ENCODE peak calls at places on chromosomes 1 and 21, in ten cellular contexts. M, X, N, Z, H, W, B, A, S and E are unnamed samples.

GRCh38 chr1:17027403-17027802 is 15.7 kb upstream of the ATP13A2 start:
- DNase-seq in M (no peak), X (no peak), N (no peak), Z (no peak), H (no peak), W (no peak), B (no peak), A (no peak), S (no peak), E (no peak)

GRCh38 chr1:103561612-103562395 is 9.6 kb upstream of the AMY2B start:
- DNase-seq in M (no peak), X (no peak), N (no peak), Z (no peak), H (no peak), W (no peak), B (no peak), A (no peak), S (no peak), E (no peak)

GRCh38 chr1:30258471-30258870 is 464.9 kb downstream of the MATN1 start:
- DNase-seq in M (peak; percentile 3), X (no peak), N (no peak), Z (no peak), H (no peak), W (no peak), B (no peak), A (no peak), S (no peak), E (no peak)

GRCh38 chr1:240312872-240313271 is 221.2 kb downstream of the FMN2 start:
- DNase-seq in M (no peak), X (no peak), N (no peak), Z (no peak), H (no peak), W (no peak), B (no peak), A (peak; percentile 90), S (no peak), E (no peak)

GRCh38 chr1:62271932-62272728 is 47.1 kb downstream of the KANK4 start:
- DNase-seq in M (no peak), X (no peak), N (no peak), Z (no peak), H (no peak), W (peak; percentile 60), B (no peak), A (no peak), S (no peak), E (no peak)

GRCh38 chr1:193086342-193086741 is 18.9 kb downstream of the GLRX2 start:
- DNase-seq in M (no peak), X (no peak), N (no peak), Z (no peak), H (no peak), W (no peak), B (no peak), A (no peak), S (no peak), E (no peak)

GRCh38 chr1:169321539-169321938 is 46.1 kb downstream of the NME7 start:
- DNase-seq in M (no peak), X (no peak), N (no peak), Z (no peak), H (no peak), W (no peak), B (no peak), A (peak; percentile 48), S (no peak), E (no peak)

GRCh38 chr1:210233216-210233494 is 559 bp downstream of the SERTAD4 start:
- DNase-seq in M (no peak), X (peak; percentile 65), N (peak; percentile 17), Z (no peak), H (peak; percentile 69), W (peak; percentile 43), B (peak; percentile 36), A (no peak), S (peak; percentile 73), E (no peak)

GRCh38 chr1:85343213-85343611 is 66.8 kb upstream of the BCL10 start:
- DNase-seq in M (no peak), X (no peak), N (no peak), Z (no peak), H (no peak), W (no peak), B (no peak), A (no peak), S (no peak), E (no peak)

GRCh38 chr21:32597205-32597604 is 11.9 kb upstream of the TCP10L start:
- DNase-seq in M (no peak), X (no peak), N (no peak), Z (no peak), H (no peak), W (no peak), B (peak; percentile 85), A (peak; percentile 94), S (no peak), E (no peak)

GRCh38 chr21:39115659-39116235 is 67.5 kb downstream of the PSMG1 start:
- DNase-seq in M (peak; percentile 58), X (no peak), N (peak; percentile 3), Z (no peak), H (peak; percentile 33), W (no peak), B (no peak), A (peak; percentile 14), S (peak; percentile 55), E (no peak)

DNA sequence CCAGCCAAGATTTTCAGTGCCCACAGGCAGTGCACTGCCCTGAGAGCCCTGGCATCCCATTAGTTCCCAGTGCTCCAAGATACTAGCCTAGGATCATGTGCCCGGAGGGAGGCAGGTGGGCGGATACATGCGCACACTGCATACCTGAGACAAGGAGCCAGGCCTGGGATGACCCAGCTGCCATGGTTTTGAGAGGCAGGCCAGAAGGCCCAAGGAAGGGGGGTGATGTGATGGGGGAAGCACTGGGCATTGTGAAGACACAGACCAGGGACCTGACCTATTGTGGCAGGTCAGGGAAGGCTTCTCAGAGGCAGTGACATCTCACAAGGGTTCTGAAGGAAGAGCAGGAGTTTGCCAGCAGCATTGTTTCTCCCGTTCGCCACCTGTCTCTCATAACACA is 3.6 kb downstream of the ZC3H12A start:
- DNase-seq in M (peak; percentile 66), X (peak; percentile 56), N (no peak), Z (no peak), H (no peak), W (no peak), B (no peak), A (no peak), S (no peak), E (no peak)
- H3K4me3 ChIP-seq in M (peak overlapping the region; percentile 81), X (no peak overlapping the region), N (no peak overlapping the region), Z (peak overlapping the region; percentile 72), H (peak overlapping the region; percentile 19), W (peak overlapping the region; percentile 42), B (no peak overlapping the region), A (peak overlapping the region; percentile 75), S (peak overlapping the region; percentile 89), E (peak overlapping the region; percentile 90)

DNA sequence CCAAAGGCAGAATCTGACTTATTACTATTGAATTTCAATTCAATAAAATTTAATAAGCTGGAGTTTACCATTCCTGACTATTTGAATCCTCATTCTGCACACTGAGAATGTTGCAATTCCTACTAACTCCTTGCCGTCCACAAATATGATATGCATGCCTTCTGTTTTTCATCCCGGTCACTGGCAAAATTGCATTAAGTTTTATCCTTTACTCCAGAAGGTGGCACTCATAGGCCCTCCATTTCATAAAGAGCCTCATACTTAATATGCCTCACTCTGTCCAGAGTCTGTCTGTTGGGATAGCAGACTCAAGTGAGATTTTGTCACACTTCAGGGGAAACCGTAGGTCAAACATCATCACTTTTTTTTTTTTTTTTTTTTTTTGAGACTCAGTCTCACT is 27.4 kb downstream of the F11R start:
- DNase-seq in M (no peak), X (no peak), N (no peak), Z (no peak), H (no peak), W (no peak), B (peak; percentile 58), A (peak; percentile 39), S (no peak), E (no peak)
- TF ChIP-seq CTCF in M (no peak), X (no peak), N (peak; percentile 27), Z (peak; percentile 5), H (no peak), W (no peak), B (peak; percentile 10), A (peak; percentile 39), S (peak; percentile 15), E (peak; percentile 58)

DNA sequence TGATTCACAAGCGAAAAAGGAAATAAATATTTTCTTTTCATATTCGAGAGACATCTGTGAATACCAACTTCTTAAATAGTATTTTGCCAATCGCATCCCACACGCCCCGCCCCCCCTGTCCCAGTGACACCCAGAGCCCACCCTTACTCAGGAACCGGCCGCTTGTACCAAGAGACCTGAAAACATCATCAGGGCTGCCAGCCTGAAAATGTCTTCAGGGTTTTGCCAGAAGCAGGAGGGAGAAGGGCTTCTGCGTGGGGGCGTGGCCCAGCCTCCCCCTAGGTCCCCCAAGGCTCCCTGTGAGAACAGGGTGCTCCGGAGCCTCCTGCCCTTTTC is 126.4 kb downstream of the PRDM16 start:
- DNase-seq in M (peak; percentile 91), X (no peak), N (no peak), Z (no peak), H (no peak), W (no peak), B (no peak), A (no peak), S (peak; percentile 93), E (no peak)
- H3K4me1 ChIP-seq in M (peaks cover 53% of the 10 kb centered on the region), X (no peaks in the 10 kb centered on the region), N (peaks cover 29% of the 10 kb centered on the region), Z (no peaks in the 10 kb centered on the region), H (no peaks in the 10 kb centered on the region), W (no peaks in the 10 kb centered on the region), B (no peaks in the 10 kb centered on the region), A (peaks cover 8% of the 10 kb centered on the region), S (no peaks in the 10 kb centered on the region), E (peaks cover 28% of the 10 kb centered on the region)

GRCh38 chr1:15826810-15827507 is 19.5 kb upstream of the UQCRHL start:
- DNase-seq in M (no peak), X (no peak), N (no peak), Z (no peak), H (no peak), W (no peak), B (no peak), A (no peak), S (no peak), E (no peak)

GRCh38 chr1:15833842-15834405 is 13.6 kb upstream of the SPEN start:
- DNase-seq in M (no peak), X (no peak), N (no peak), Z (no peak), H (no peak), W (no peak), B (peak; percentile 95), A (no peak), S (no peak), E (no peak)

GRCh38 chr1:15833069-15833679 is 14.3 kb upstream of the SPEN start:
- DNase-seq in M (peak; percentile 81), X (no peak), N (peak; percentile 60), Z (peak; percentile 77), H (no peak), W (peak; percentile 35), B (no peak), A (no peak), S (peak; percentile 83), E (peak; percentile 59)

GRCh38 chr1:15834406-15835204 is 12.9 kb upstream of the SPEN start:
- DNase-seq in M (peak; percentile 90), X (peak; percentile 92), N (peak; percentile 90), Z (peak; percentile 93), H (peak; percentile 90), W (peak; percentile 95), B (peak; percentile 89), A (peak; percentile 91), S (peak; percentile 91), E (peak; percentile 89)

DNA sequence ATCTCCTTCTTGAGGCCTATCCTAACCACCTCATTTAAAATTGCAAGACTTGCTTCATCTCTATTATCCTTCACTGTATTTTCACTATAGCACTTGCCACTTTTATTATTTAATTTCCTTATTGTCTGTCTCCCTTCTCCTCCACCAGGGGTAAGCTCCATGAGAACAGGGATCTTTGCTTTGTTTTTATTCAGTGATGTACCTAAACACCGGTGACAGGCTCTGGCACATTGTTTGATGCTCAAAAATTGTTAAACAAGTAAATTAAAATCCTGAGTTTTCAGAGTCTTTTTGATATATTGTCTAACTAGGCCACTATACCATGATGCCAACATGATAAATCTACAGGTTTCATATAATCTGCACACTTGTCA is 17.2 kb upstream of the SPEN start:
- DNase-seq in M (no peak), X (no peak), N (no peak), Z (no peak), H (no peak), W (peak; percentile 44), B (no peak), A (no peak), S (no peak), E (no peak)
- H3K4me3 ChIP-seq in M (no peak overlapping the region), X (no peak overlapping the region), N (no peak overlapping the region), Z (no peak overlapping the region), H (no peak overlapping the region), W (no peak overlapping the region), B (no peak overlapping the region), A (no peak overlapping the region), S (no peak overlapping the region), E (no peak overlapping the region)